ENCODE peak calls at places on chromosome 21, in eight cellular contexts. M, D, W, N, I, S, Q and C are unnamed samples.

GRCh38 chr21:43728467-43729390 is 9.8 kb downstream of the PDXK start:
- DNase-seq in I (peak), N (peak), D (peak), S (peak), W (peak), Q (peak), M (peak), C (peak)

GRCh38 chr21:30257773-30258172 is 25.0 kb downstream of the KRTAP24-1 start:
- DNase-seq in I (no peak), M (peak), D (peak), N (peak), W (no peak), S (no peak), Q (no peak), C (no peak)

GRCh38 chr21:42672699-42673458 is 19.5 kb downstream of the PDE9A start:
- DNase-seq in D (no peak), M (no peak), S (no peak), N (peak), I (no peak), W (no peak), Q (peak), C (peak)

GRCh38 chr21:32626633-32627196 is 14.5 kb upstream of the CFAP298 start:
- DNase-seq in D (no peak), S (no peak), Q (no peak), M (no peak), W (no peak), I (no peak), N (peak), C (no peak)

GRCh38 chr21:40019076-40019475 is 151.8 kb downstream of the PCP4 start:
- DNase-seq in S (no peak), Q (no peak), W (no peak), M (no peak), I (no peak), N (no peak), D (no peak), C (no peak)

GRCh38 chr21:38802050-38803026 is 3.4 kb upstream of the ETS2 start:
- DNase-seq in I (no peak), D (no peak), Q (no peak), W (no peak), N (no peak), S (no peak), M (no peak), C (peak)

GRCh38 chr21:45954271-45954670 is 27.3 kb upstream of the COL6A1 start:
- DNase-seq in Q (no peak), W (no peak), M (no peak), N (no peak), D (no peak), I (peak), S (no peak), C (peak)

GRCh38 chr21:43988016-43988415 is 24.1 kb upstream of the TRAPPC10 start:
- DNase-seq in D (no peak), S (no peak), W (no peak), M (no peak), N (no peak), Q (no peak), I (no peak), C (no peak)

GRCh38 chr21:31612889-31613785 is 46.4 kb upstream of the SOD1 start:
- DNase-seq in I (no peak), S (no peak), M (no peak), Q (no peak), D (no peak), N (no peak), W (no peak), C (no peak)

GRCh38 chr21:36750579-36750959 is 51.7 kb downstream of the SIM2 start:
- DNase-seq in S (no peak), Q (no peak), W (no peak), D (no peak), N (no peak), M (no peak), I (no peak), C (no peak)

GRCh38 chr21:44626262-44626661 is 631 bp upstream of the KRTAP10-9 start:
- DNase-seq in N (no peak), I (no peak), D (no peak), Q (no peak), W (no peak), M (no peak), S (no peak), C (no peak)

GRCh38 chr21:46111857-46112730 is 14.2 kb downstream of the COL6A2 start:
- DNase-seq in N (no peak), Q (no peak), W (no peak), M (peak), S (peak), D (no peak), I (peak), C (no peak)

GRCh38 chr21:46156678-46157077 is 1.3 kb upstream of the FTCD start:
- DNase-seq in Q (no peak), W (no peak), I (no peak), S (no peak), D (no peak), M (no peak), N (no peak), C (no peak)

GRCh38 chr21:32190491-32191144 is 88.2 kb downstream of the MIS18A start:
- DNase-seq in I (no peak), M (no peak), D (no peak), N (no peak), Q (no peak), S (no peak), W (no peak), C (no peak)

GRCh38 chr21:33032434-33033047 is 6.8 kb downstream of the OLIG2 start:
- DNase-seq in W (no peak), M (no peak), N (no peak), Q (no peak), D (no peak), I (no peak), S (no peak), C (no peak)

GRCh38 chr21:44603109-44603875 is 2.9 kb downstream of the KRTAP10-7 start:
- DNase-seq in D (no peak), M (no peak), Q (no peak), I (no peak), S (no peak), W (no peak), N (no peak), C (no peak)

GRCh38 chr21:42696516-42697040 is 43.2 kb downstream of the PDE9A start:
- DNase-seq in I (no peak), N (no peak), Q (no peak), W (no peak), S (no peak), M (no peak), D (no peak), C (no peak)

GRCh38 chr21:45306832-45307571 is 19.3 kb upstream of the POFUT2 start:
- DNase-seq in Q (no peak), M (no peak), S (no peak), D (no peak), W (no peak), I (peak), N (peak), C (peak)

GRCh38 chr21:45330075-45330781 is 42.5 kb upstream of the POFUT2 start:
- DNase-seq in S (no peak), D (no peak), I (peak), N (peak), M (no peak), W (no peak), Q (peak), C (no peak)

GRCh38 chr21:44618909-44619308 is 7.0 kb downstream of the KRTAP10-8 start:
- DNase-seq in W (no peak), S (peak), I (no peak), D (no peak), M (no peak), Q (no peak), N (no peak), C (no peak)

GRCh38 chr21:44681861-44682579 is at the start of gene KRTAP12-1:
- DNase-seq in M (no peak), N (no peak), Q (no peak), S (no peak), I (no peak), D (no peak), W (no peak), C (no peak)

GRCh38 chr21:32514275-32515055 is 70.9 kb downstream of the TCP10L start:
- DNase-seq in N (no peak), Q (no peak), W (no peak), M (no peak), S (no peak), D (no peak), I (no peak), C (no peak)

GRCh38 chr21:34305605-34306235 is 58.1 kb upstream of the KCNE2 start:
- DNase-seq in I (no peak), N (no peak), D (no peak), S (no peak), W (no peak), M (no peak), Q (no peak), C (no peak)

GRCh38 chr21:34132202-34132601 is 58.8 kb downstream of the MRPS6 start:
- DNase-seq in W (no peak), I (no peak), D (no peak), M (no peak), Q (no peak), S (no peak), N (no peak), C (no peak)

GRCh38 chr21:43782741-43783700 is 6.4 kb upstream of the RRP1 start:
- DNase-seq in D (no peak), W (no peak), N (no peak), S (no peak), Q (no peak), I (no peak), M (no peak), C (no peak)

GRCh38 chr21:15848632-15849031 is 118.8 kb downstream of the USP25 start:
- DNase-seq in W (no peak), M (no peak), I (no peak), S (no peak), D (no peak), Q (no peak), N (no peak), C (peak)

GRCh38 chr21:38258803-38259485 is 2.2 kb downstream of the KCNJ15 start:
- DNase-seq in D (no peak), W (no peak), Q (no peak), S (no peak), M (no peak), I (no peak), N (no peak), C (no peak)

GRCh38 chr21:46084041-46084561 is 13.8 kb upstream of the COL6A2 start:
- DNase-seq in W (no peak), M (no peak), I (no peak), S (no peak), N (no peak), D (no peak), Q (no peak), C (no peak)

GRCh38 chr21:44647222-44647552 is 973 bp downstream of the KRTAP10-11 start:
- DNase-seq in S (no peak), W (no peak), Q (no peak), M (no peak), I (no peak), D (no peak), N (no peak), C (no peak)

GRCh38 chr21:45528981-45529784 is 13.1 kb downstream of the SLC19A1 start:
- DNase-seq in W (no peak), M (no peak), S (peak), I (no peak), D (no peak), N (no peak), Q (no peak), C (no peak)

GRCh38 chr21:30590297-30590696 is at the start of gene KRTAP22-2:
- DNase-seq in Q (no peak), M (no peak), D (no peak), S (no peak), N (no peak), W (no peak), I (no peak), C (no peak)

GRCh38 chr21:45308211-45309068 is 20.7 kb upstream of the POFUT2 start:
- DNase-seq in N (peak), D (no peak), Q (no peak), I (peak), S (no peak), M (no peak), W (no peak), C (no peak)

GRCh38 chr21:43372663-43373386 is 54.1 kb downstream of the SIK1 start:
- DNase-seq in W (peak), D (no peak), M (no peak), S (no peak), N (no peak), I (no peak), Q (no peak), C (no peak)

GRCh38 chr21:46191686-46192575 is 7.7 kb upstream of the SPATC1L start:
- DNase-seq in I (no peak), S (no peak), D (no peak), Q (no peak), N (no peak), M (no peak), W (no peak), C (no peak)

GRCh38 chr21:46552865-46553379 is 52.0 kb downstream of the S100B start:
- DNase-seq in N (no peak), D (no peak), M (no peak), Q (no peak), S (no peak), W (no peak), I (no peak), C (no peak)

GRCh38 chr21:34110594-34111202 is 37.3 kb downstream of the MRPS6 start:
- DNase-seq in Q (no peak), S (no peak), D (no peak), W (no peak), M (no peak), I (no peak), N (no peak), C (no peak)

GRCh38 chr21:27475363-27475955 is 508.6 kb upstream of the ADAMTS5 start:
- DNase-seq in W (no peak), Q (no peak), M (no peak), N (no peak), I (no peak), D (no peak), S (no peak), C (no peak)

GRCh38 chr21:27477321-27477720 is 510.4 kb upstream of the ADAMTS5 start:
- DNase-seq in D (no peak), N (no peak), M (no peak), I (no peak), S (no peak), Q (no peak), W (no peak), C (no peak)

GRCh38 chr21:27480841-27481261 is 514.0 kb upstream of the ADAMTS5 start:
- DNase-seq in I (no peak), D (no peak), W (no peak), N (peak), S (no peak), M (no peak), Q (peak), C (peak)

GRCh38 chr21:27476696-27477095 is 509.8 kb upstream of the ADAMTS5 start:
- DNase-seq in N (no peak), Q (peak), I (no peak), W (no peak), S (no peak), M (no peak), D (no peak), C (peak)
- TF ChIP-seq CTCF in N (peak), Q (peak), I (peak), W (no peak), S (no peak), M (no peak), D (peak), C (peak)

GRCh38 chr21:26169611-26170470 is 729 bp downstream of the APP start:
- DNase-seq in N (peak), M (peak), W (peak), S (peak), Q (no peak), D (no peak), I (peak), C (no peak)

GRCh38 chr21:26170471-26171309 is at the start of gene APP:
- DNase-seq in N (peak), M (peak), W (peak), S (peak), I (peak), D (no peak), Q (no peak), C (no peak)

GRCh38 chr21:26171310-26172100 is 935 bp upstream of the APP start:
- DNase-seq in W (no peak), N (no peak), D (no peak), S (no peak), I (no peak), Q (no peak), M (no peak), C (no peak)

GRCh38 chr21:26167593-26167992 is 3.0 kb downstream of the APP start:
- DNase-seq in M (no peak), I (no peak), S (no peak), D (no peak), W (no peak), Q (no peak), N (no peak), C (no peak)

GRCh38 chr21:26169061-26169610 is 1.4 kb downstream of the APP start:
- DNase-seq in W (peak), S (peak), Q (no peak), N (peak), M (peak), I (peak), D (no peak), C (no peak)
- TF ChIP-seq CTCF in W (peak), S (peak), Q (peak), N (peak), M (no peak), I (peak), D (peak), C (peak)

GRCh38 chr21:20998886-20999285 is 677 bp downstream of the NCAM2 start:
- DNase-seq in D (no peak), N (no peak), Q (no peak), M (no peak), W (no peak), I (no peak), S (no peak), C (no peak)

GRCh38 chr21:20997633-20998455 is at the start of gene NCAM2:
- DNase-seq in N (peak), D (peak), M (peak), I (peak), Q (no peak), S (peak), W (peak), C (peak)

GRCh38 chr21:21000576-21001175 is 2.5 kb downstream of the NCAM2 start:
- DNase-seq in I (no peak), W (no peak), Q (no peak), M (no peak), N (no peak), D (no peak), S (no peak), C (no peak)

GRCh38 chr21:20998456-20998789 is 214 bp downstream of the NCAM2 start:
- DNase-seq in Q (no peak), M (no peak), W (no peak), S (peak), N (no peak), I (no peak), D (no peak), C (no peak)

DNA sequence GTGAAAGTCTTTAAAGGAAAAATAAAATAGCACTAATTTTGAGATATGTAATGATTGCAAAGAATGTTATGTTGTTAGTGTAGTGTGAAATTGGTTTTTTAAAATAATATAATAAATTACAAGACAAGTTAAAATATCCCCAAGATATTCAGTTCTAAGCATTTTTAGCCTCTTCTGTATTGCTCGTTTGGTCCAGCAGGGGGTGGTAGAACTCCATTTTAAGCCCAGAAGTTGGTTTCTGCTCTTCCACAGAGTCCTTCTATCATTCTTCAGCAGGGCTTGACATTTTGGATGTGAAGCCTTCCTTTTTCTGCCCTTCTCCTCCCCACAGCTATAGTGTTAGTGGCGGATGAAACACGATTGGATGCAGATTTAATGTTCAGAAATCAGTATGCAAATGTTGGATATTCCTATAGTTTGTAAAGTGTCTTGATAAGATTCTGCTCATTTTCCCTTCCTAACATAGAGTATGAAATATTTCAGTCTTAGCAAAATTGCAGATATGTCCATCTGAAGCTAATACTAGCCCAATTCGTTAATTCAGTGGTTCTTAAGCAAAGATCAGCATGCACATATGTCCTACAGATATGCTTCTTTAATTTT is 1.5 kb downstream of the NCAM2 start:
- DNase-seq in D (peak), Q (no peak), I (peak), N (peak), S (no peak), W (no peak), M (peak), C (no peak)
- TF ChIP-seq CTCF in D (peak), Q (peak), I (peak), N (peak), S (peak), W (peak), M (peak), C (peak)

GRCh38 chr21:25887166-25887565 is 152.4 kb downstream of the GABPA start:
- DNase-seq in S (no peak), D (no peak), M (no peak), N (no peak), W (no peak), Q (no peak), I (no peak), C (no peak)
- TF ChIP-seq CTCF in S (no peak), D (peak), M (peak), N (peak), W (no peak), Q (no peak), I (peak), C (peak)

GRCh38 chr21:35441868-35442582 is 392.9 kb upstream of the RUNX1 start:
- DNase-seq in S (no peak), D (no peak), Q (no peak), I (no peak), M (no peak), W (no peak), N (no peak), C (no peak)
- TF ChIP-seq CTCF in S (no peak), D (peak), Q (peak), I (no peak), M (no peak), W (no peak), N (peak), C (peak)

GRCh38 chr21:28663111-28663693 is 329.5 kb downstream of the LTN1 start:
- DNase-seq in D (no peak), M (no peak), S (no peak), Q (no peak), N (no peak), I (no peak), W (no peak), C (no peak)
- TF ChIP-seq CTCF in D (no peak), M (no peak), S (no peak), Q (no peak), N (no peak), I (no peak), W (no peak), C (no peak)

DNA sequence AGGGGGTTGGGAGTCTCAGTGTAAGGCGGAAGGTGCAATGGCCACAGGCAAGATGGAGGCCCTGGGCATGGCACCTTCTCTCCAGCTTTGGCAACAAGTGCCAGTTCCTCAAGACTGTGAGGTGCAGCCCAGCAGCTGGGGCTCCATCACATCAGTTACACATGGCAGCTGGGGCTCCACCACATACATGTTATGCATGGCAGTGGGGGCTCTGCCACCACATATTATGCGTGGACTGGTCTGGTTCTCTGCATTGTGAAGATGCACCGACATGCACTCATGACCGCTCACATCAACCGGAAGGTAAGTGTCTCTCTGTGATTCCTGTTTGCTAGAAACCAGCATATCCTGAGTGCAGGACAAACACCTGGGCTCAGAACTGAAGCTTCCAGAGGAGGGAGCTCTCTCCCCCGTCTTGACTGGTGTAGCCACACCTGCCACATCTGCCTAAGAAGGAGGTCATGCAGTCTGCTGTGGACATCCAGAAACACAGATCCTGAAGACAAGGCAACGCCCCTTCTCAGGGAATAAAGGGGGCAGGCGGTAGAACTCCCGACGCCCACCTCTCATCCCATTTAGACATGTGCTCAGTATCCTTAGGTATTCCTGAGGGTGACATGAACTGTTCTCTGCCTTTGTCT is 104.1 kb upstream of the TMPRSS2 start:
- DNase-seq in S (no peak), M (peak), I (no peak), N (no peak), D (no peak), Q (no peak), W (peak), C (no peak)
- TF ChIP-seq CTCF in S (no peak), M (no peak), I (no peak), N (peak), D (no peak), Q (peak), W (no peak), C (peak)